ENCODE peak calls at places on chromosomes 2 and 18, in seven cellular contexts. One of them, this sample, is unnamed.
A peak's percentile ranks its signal among the peaks of the same experiment; 100 is the strongest.

GRCh38 chr2:98315957-98316356 is 30.3 kb upstream of the CNGA3 start:
- DNase-seq in trophoblast cell: no peak
- DNase-seq in IMR-90: no peak
- DNase-seq in H9: no peak
- DNase-seq in H1: no peak
- DNase-seq in mesendoderm: no peak
- DNase-seq in mesenchymal stem cell: no peak
- DNase-seq in this sample: no peak

GRCh38 chr2:192307530-192307929 is 112.8 kb upstream of the TMEFF2 start:
- DNase-seq in trophoblast cell: no peak
- DNase-seq in IMR-90: peak; percentile 17
- DNase-seq in H9: no peak
- DNase-seq in H1: no peak
- DNase-seq in mesendoderm: peak; percentile 25
- DNase-seq in mesenchymal stem cell: no peak
- DNase-seq in this sample: no peak

GRCh38 chr18:73950116-73950705 is 197.4 kb downstream of the FBXO15 start:
- DNase-seq in trophoblast cell: no peak
- DNase-seq in IMR-90: peak; percentile 50
- DNase-seq in H9: no peak
- DNase-seq in H1: no peak
- DNase-seq in mesendoderm: no peak
- DNase-seq in mesenchymal stem cell: no peak
- DNase-seq in this sample: no peak

GRCh38 chr2:85505551-85506238 is 33.3 kb upstream of the MAT2A start:
- DNase-seq in trophoblast cell: no peak
- DNase-seq in IMR-90: no peak
- DNase-seq in H9: no peak
- DNase-seq in H1: no peak
- DNase-seq in mesendoderm: no peak
- DNase-seq in mesenchymal stem cell: no peak
- DNase-seq in this sample: no peak

GRCh38 chr18:13003466-13003896 is 12.3 kb downstream of the CEP192 start:
- DNase-seq in trophoblast cell: peak; percentile 68
- DNase-seq in IMR-90: peak; percentile 80
- DNase-seq in H9: peak; percentile 92
- DNase-seq in H1: peak; percentile 79
- DNase-seq in mesendoderm: peak; percentile 98
- DNase-seq in mesenchymal stem cell: peak; percentile 82
- DNase-seq in this sample: no peak

GRCh38 chr2:142914507-142915313 is 37.2 kb downstream of the KYNU start:
- DNase-seq in trophoblast cell: no peak
- DNase-seq in IMR-90: no peak
- DNase-seq in H9: no peak
- DNase-seq in H1: no peak
- DNase-seq in mesendoderm: peak; percentile 13
- DNase-seq in mesenchymal stem cell: no peak
- DNase-seq in this sample: no peak

GRCh38 chr18:23982154-23983071 is 32.1 kb upstream of the TTC39C start:
- DNase-seq in trophoblast cell: peak; percentile 38
- DNase-seq in IMR-90: peak; percentile 75
- DNase-seq in H9: no peak
- DNase-seq in H1: no peak
- DNase-seq in mesendoderm: no peak
- DNase-seq in mesenchymal stem cell: peak; percentile 83
- DNase-seq in this sample: no peak

GRCh38 chr18:63169853-63170252 is 149.7 kb downstream of the BCL2 start:
- DNase-seq in trophoblast cell: no peak
- DNase-seq in IMR-90: no peak
- DNase-seq in H9: no peak
- DNase-seq in H1: no peak
- DNase-seq in mesendoderm: no peak
- DNase-seq in mesenchymal stem cell: no peak
- DNase-seq in this sample: no peak

GRCh38 chr18:68417826-68418225 is 297.1 kb downstream of the TMX3 start:
- DNase-seq in trophoblast cell: peak; percentile 87
- DNase-seq in IMR-90: peak; percentile 51
- DNase-seq in H9: no peak
- DNase-seq in H1: no peak
- DNase-seq in mesendoderm: no peak
- DNase-seq in mesenchymal stem cell: peak; percentile 78
- DNase-seq in this sample: no peak

GRCh38 chr2:26484579-26484978 is 6.7 kb upstream of the OTOF start:
- DNase-seq in trophoblast cell: no peak
- DNase-seq in IMR-90: no peak
- DNase-seq in H9: no peak
- DNase-seq in H1: no peak
- DNase-seq in mesendoderm: no peak
- DNase-seq in mesenchymal stem cell: no peak
- DNase-seq in this sample: no peak

GRCh38 chr2:162221064-162221463 is 22.2 kb downstream of the FAP start:
- DNase-seq in trophoblast cell: peak; percentile 87
- DNase-seq in IMR-90: peak; percentile 55
- DNase-seq in H9: peak; percentile 89
- DNase-seq in H1: peak; percentile 73
- DNase-seq in mesendoderm: peak; percentile 86
- DNase-seq in mesenchymal stem cell: peak; percentile 66
- DNase-seq in this sample: peak; percentile 48

GRCh38 chr2:8475349-8476045 is 206.4 kb upstream of the ID2 start:
- DNase-seq in trophoblast cell: peak; percentile 68
- DNase-seq in IMR-90: no peak
- DNase-seq in H9: no peak
- DNase-seq in H1: no peak
- DNase-seq in mesendoderm: peak; percentile 30
- DNase-seq in mesenchymal stem cell: no peak
- DNase-seq in this sample: no peak

GRCh38 chr18:72530622-72531021 is 13.5 kb downstream of the CBLN2 start:
- DNase-seq in trophoblast cell: no peak
- DNase-seq in IMR-90: no peak
- DNase-seq in H9: no peak
- DNase-seq in H1: no peak
- DNase-seq in mesendoderm: peak; percentile 8
- DNase-seq in mesenchymal stem cell: no peak
- DNase-seq in this sample: no peak

GRCh38 chr2:37415128-37415817 is 70.8 kb downstream of the QPCT start:
- DNase-seq in trophoblast cell: no peak
- DNase-seq in IMR-90: peak; percentile 54
- DNase-seq in H9: no peak
- DNase-seq in H1: no peak
- DNase-seq in mesendoderm: peak; percentile 84
- DNase-seq in mesenchymal stem cell: peak; percentile 55
- DNase-seq in this sample: no peak

GRCh38 chr2:179817181-179817841 is 44.1 kb downstream of the ZNF385B start:
- DNase-seq in trophoblast cell: no peak
- DNase-seq in IMR-90: no peak
- DNase-seq in H9: no peak
- DNase-seq in H1: no peak
- DNase-seq in mesendoderm: no peak
- DNase-seq in mesenchymal stem cell: no peak
- DNase-seq in this sample: no peak

GRCh38 chr2:120842456-120843439 is 107.1 kb downstream of the GLI2 start:
- DNase-seq in trophoblast cell: no peak
- DNase-seq in IMR-90: peak; percentile 63
- DNase-seq in H9: no peak
- DNase-seq in H1: no peak
- DNase-seq in mesendoderm: no peak
- DNase-seq in mesenchymal stem cell: no peak
- DNase-seq in this sample: no peak

GRCh38 chr2:214232266-214232665 is 178.6 kb upstream of the VWC2L start:
- DNase-seq in trophoblast cell: peak; percentile 1
- DNase-seq in IMR-90: peak; percentile 11
- DNase-seq in H9: no peak
- DNase-seq in H1: no peak
- DNase-seq in mesendoderm: no peak
- DNase-seq in mesenchymal stem cell: no peak
- DNase-seq in this sample: no peak

GRCh38 chr2:229571243-229571642 is 143.1 kb downstream of the DNER start:
- DNase-seq in trophoblast cell: no peak
- DNase-seq in IMR-90: no peak
- DNase-seq in H9: no peak
- DNase-seq in H1: no peak
- DNase-seq in mesendoderm: no peak
- DNase-seq in mesenchymal stem cell: no peak
- DNase-seq in this sample: no peak

GRCh38 chr2:210782222-210782621 is 225.8 kb downstream of the CPS1 start:
- DNase-seq in trophoblast cell: no peak
- DNase-seq in IMR-90: no peak
- DNase-seq in H9: no peak
- DNase-seq in H1: no peak
- DNase-seq in mesendoderm: no peak
- DNase-seq in mesenchymal stem cell: no peak
- DNase-seq in this sample: no peak

GRCh38 chr2:134760385-134760784 is 41.6 kb upstream of the TMEM163 start:
- DNase-seq in trophoblast cell: no peak
- DNase-seq in IMR-90: no peak
- DNase-seq in H9: no peak
- DNase-seq in H1: no peak
- DNase-seq in mesendoderm: no peak
- DNase-seq in mesenchymal stem cell: no peak
- DNase-seq in this sample: no peak

GRCh38 chr2:46917628-46918027 is 2.0 kb upstream of the MCFD2 start:
- DNase-seq in trophoblast cell: no peak
- DNase-seq in IMR-90: no peak
- DNase-seq in H9: no peak
- DNase-seq in H1: no peak
- DNase-seq in mesendoderm: no peak
- DNase-seq in mesenchymal stem cell: no peak
- DNase-seq in this sample: no peak

GRCh38 chr2:7070483-7070882 is 153.3 kb downstream of the RNF144A start:
- DNase-seq in trophoblast cell: no peak
- DNase-seq in IMR-90: no peak
- DNase-seq in H9: no peak
- DNase-seq in H1: no peak
- DNase-seq in mesendoderm: no peak
- DNase-seq in mesenchymal stem cell: no peak
- DNase-seq in this sample: no peak
- H2AK5ac ChIP-seq in trophoblast cell: no peak overlapping the region
- H2AK5ac ChIP-seq in IMR-90: no peak overlapping the region
- H2AK5ac ChIP-seq in H9: no peak overlapping the region
- H2AK5ac ChIP-seq in H1: no peak overlapping the region
- H2AK5ac ChIP-seq in mesendoderm: no peak overlapping the region
- H2AK5ac ChIP-seq in mesenchymal stem cell: no peak overlapping the region
- H2AK5ac ChIP-seq in this sample: no peak overlapping the region

GRCh38 chr2:58853420-58853819 is 612.3 kb upstream of the FANCL start:
- DNase-seq in trophoblast cell: no peak
- DNase-seq in IMR-90: no peak
- DNase-seq in H9: no peak
- DNase-seq in H1: no peak
- DNase-seq in mesendoderm: peak; percentile 54
- DNase-seq in mesenchymal stem cell: no peak
- DNase-seq in this sample: no peak
- H2AK5ac ChIP-seq in trophoblast cell: no peak overlapping the region
- H2AK5ac ChIP-seq in IMR-90: no peak overlapping the region
- H2AK5ac ChIP-seq in H9: no peak overlapping the region
- H2AK5ac ChIP-seq in H1: no peak overlapping the region
- H2AK5ac ChIP-seq in mesendoderm: no peak overlapping the region
- H2AK5ac ChIP-seq in mesenchymal stem cell: no peak overlapping the region
- H2AK5ac ChIP-seq in this sample: no peak overlapping the region

DNA sequence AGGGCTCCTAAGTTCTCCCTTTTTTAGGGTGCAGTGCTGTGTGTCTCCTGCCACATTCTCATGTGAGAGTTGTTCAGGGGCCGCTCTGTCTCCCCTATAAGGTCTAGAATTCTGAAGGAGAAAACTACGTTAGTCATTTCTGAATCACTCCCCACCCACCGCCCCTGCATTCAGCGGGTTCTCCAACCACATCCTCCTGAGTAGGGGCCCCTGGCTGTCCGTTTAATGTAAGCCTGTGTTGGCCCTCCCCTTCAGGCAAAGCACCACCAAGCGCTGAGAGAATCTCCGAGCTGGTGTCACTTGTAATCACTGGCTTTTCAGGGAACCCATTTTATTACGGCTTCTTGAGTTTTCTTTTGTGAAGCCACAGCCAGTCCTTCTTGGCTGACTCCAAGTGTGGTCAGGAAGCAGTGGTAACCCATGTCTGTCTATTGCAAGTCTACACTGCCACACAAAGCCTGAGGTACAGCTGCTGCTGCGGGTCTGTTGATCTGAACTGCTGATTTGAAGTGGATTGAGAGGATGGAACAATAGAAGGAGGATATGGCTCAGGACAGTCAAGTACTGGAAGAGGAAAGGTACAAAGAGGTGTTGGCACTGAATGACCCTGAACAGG is 16.9 kb downstream of the LCT start:
- DNase-seq in trophoblast cell: no peak
- DNase-seq in IMR-90: peak; percentile 72
- DNase-seq in H9: no peak
- DNase-seq in H1: no peak
- DNase-seq in mesendoderm: no peak
- DNase-seq in mesenchymal stem cell: no peak
- DNase-seq in this sample: no peak
- H2AK5ac ChIP-seq in trophoblast cell: no peak overlapping the region
- H2AK5ac ChIP-seq in IMR-90: no peak overlapping the region
- H2AK5ac ChIP-seq in H9: no peak overlapping the region
- H2AK5ac ChIP-seq in H1: no peak overlapping the region
- H2AK5ac ChIP-seq in mesendoderm: no peak overlapping the region
- H2AK5ac ChIP-seq in mesenchymal stem cell: no peak overlapping the region
- H2AK5ac ChIP-seq in this sample: no peak overlapping the region

DNA sequence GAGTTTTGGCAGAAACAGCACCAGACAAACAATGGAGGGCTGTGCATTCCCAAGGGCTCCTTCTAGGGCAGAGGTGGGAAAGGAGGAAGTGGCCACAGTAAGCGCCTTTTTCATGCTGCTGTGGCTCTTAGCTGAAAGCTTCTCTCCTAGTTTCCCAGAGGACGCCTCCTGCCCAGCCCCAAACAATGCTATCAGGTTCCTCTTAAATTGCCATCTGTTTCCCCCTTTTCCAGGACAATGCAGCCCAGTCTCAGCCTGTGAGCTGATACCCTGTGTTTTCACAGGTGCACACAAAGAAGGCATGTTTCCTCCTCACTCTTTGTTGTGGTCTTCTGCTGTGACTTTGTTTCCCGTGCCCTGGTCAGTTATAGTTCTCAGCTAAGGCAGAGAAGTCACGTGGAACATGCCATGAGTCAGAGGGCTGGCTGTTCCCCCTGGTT is 5.4 kb upstream of the FAM124B start:
- DNase-seq in trophoblast cell: no peak
- DNase-seq in IMR-90: no peak
- DNase-seq in H9: no peak
- DNase-seq in H1: no peak
- DNase-seq in mesendoderm: peak; percentile 50
- DNase-seq in mesenchymal stem cell: no peak
- DNase-seq in this sample: no peak
- H2AK5ac ChIP-seq in trophoblast cell: no peak overlapping the region
- H2AK5ac ChIP-seq in IMR-90: no peak overlapping the region
- H2AK5ac ChIP-seq in H9: no peak overlapping the region
- H2AK5ac ChIP-seq in H1: no peak overlapping the region
- H2AK5ac ChIP-seq in mesendoderm: no peak overlapping the region
- H2AK5ac ChIP-seq in mesenchymal stem cell: no peak overlapping the region
- H2AK5ac ChIP-seq in this sample: no peak overlapping the region